ENCODE peak calls at places on chromosomes 2 and 18, in ten cellular contexts. One of them, this sample, is unnamed.

GRCh38 chr2:181876614-181877063 is 14.9 kb upstream of the ITPRID2 start:
- DNase-seq in left ventricle myocardium inferior: no peak
- DNase-seq in spleen: no peak
- DNase-seq in hepatocyte: peak; percentile 67
- DNase-seq in naive thymus-derived CD4-positive, alpha-beta T cell: no peak
- DNase-seq in GM23248: peak; percentile 75
- DNase-seq in adrenal gland: no peak
- DNase-seq in uterus: no peak
- DNase-seq in right lobe of liver: no peak
- DNase-seq in transverse colon: peak; percentile 62
- DNase-seq in this sample: no peak

GRCh38 chr2:240792658-240793312 is 27.2 kb downstream of the KIF1A start:
- DNase-seq in spleen: peak; percentile 54
- DNase-seq in adrenal gland: no peak
- DNase-seq in uterus: no peak
- DNase-seq in GM23248: no peak
- DNase-seq in left ventricle myocardium inferior: peak; percentile 6
- DNase-seq in transverse colon: no peak
- DNase-seq in naive thymus-derived CD4-positive, alpha-beta T cell: no peak
- DNase-seq in hepatocyte: no peak
- DNase-seq in right lobe of liver: peak; percentile 18
- DNase-seq in this sample: peak; percentile 43

GRCh38 chr2:98487806-98488189 is 43.1 kb downstream of the INPP4A start:
- DNase-seq in naive thymus-derived CD4-positive, alpha-beta T cell: no peak
- DNase-seq in left ventricle myocardium inferior: no peak
- DNase-seq in adrenal gland: no peak
- DNase-seq in uterus: no peak
- DNase-seq in GM23248: peak; percentile 28
- DNase-seq in right lobe of liver: no peak
- DNase-seq in hepatocyte: peak; percentile 28
- DNase-seq in spleen: peak; percentile 35
- DNase-seq in transverse colon: peak; percentile 56
- DNase-seq in this sample: no peak

GRCh38 chr2:237101118-237101979 is 15.7 kb downstream of the COPS8 start:
- DNase-seq in right lobe of liver: no peak
- DNase-seq in hepatocyte: no peak
- DNase-seq in transverse colon: no peak
- DNase-seq in naive thymus-derived CD4-positive, alpha-beta T cell: no peak
- DNase-seq in GM23248: no peak
- DNase-seq in left ventricle myocardium inferior: no peak
- DNase-seq in spleen: no peak
- DNase-seq in uterus: no peak
- DNase-seq in adrenal gland: no peak
- DNase-seq in this sample: no peak

GRCh38 chr2:15780234-15780633 is 160.1 kb upstream of the MYCN start:
- DNase-seq in uterus: no peak
- DNase-seq in left ventricle myocardium inferior: no peak
- DNase-seq in right lobe of liver: no peak
- DNase-seq in hepatocyte: no peak
- DNase-seq in adrenal gland: no peak
- DNase-seq in GM23248: no peak
- DNase-seq in spleen: no peak
- DNase-seq in naive thymus-derived CD4-positive, alpha-beta T cell: no peak
- DNase-seq in transverse colon: no peak
- DNase-seq in this sample: no peak

GRCh38 chr2:20430035-20430434 is 16.8 kb upstream of the RHOB start:
- DNase-seq in right lobe of liver: no peak
- DNase-seq in hepatocyte: no peak
- DNase-seq in left ventricle myocardium inferior: no peak
- DNase-seq in transverse colon: peak; percentile 4
- DNase-seq in spleen: no peak
- DNase-seq in GM23248: no peak
- DNase-seq in naive thymus-derived CD4-positive, alpha-beta T cell: no peak
- DNase-seq in uterus: no peak
- DNase-seq in adrenal gland: no peak
- DNase-seq in this sample: no peak

GRCh38 chr2:26818972-26819371 is 29.0 kb upstream of the DPYSL5 start:
- DNase-seq in GM23248: no peak
- DNase-seq in left ventricle myocardium inferior: no peak
- DNase-seq in right lobe of liver: no peak
- DNase-seq in transverse colon: no peak
- DNase-seq in uterus: no peak
- DNase-seq in naive thymus-derived CD4-positive, alpha-beta T cell: no peak
- DNase-seq in hepatocyte: no peak
- DNase-seq in spleen: no peak
- DNase-seq in adrenal gland: no peak
- DNase-seq in this sample: no peak

GRCh38 chr18:22505136-22505535 is 87.4 kb upstream of the CTAGE1 start:
- DNase-seq in GM23248: peak; percentile 53
- DNase-seq in adrenal gland: no peak
- DNase-seq in uterus: no peak
- DNase-seq in left ventricle myocardium inferior: no peak
- DNase-seq in right lobe of liver: no peak
- DNase-seq in hepatocyte: no peak
- DNase-seq in transverse colon: no peak
- DNase-seq in spleen: no peak
- DNase-seq in naive thymus-derived CD4-positive, alpha-beta T cell: no peak
- DNase-seq in this sample: no peak

GRCh38 chr2:113685471-113685870 is 58.4 kb downstream of the RABL2A start:
- DNase-seq in uterus: no peak
- DNase-seq in hepatocyte: no peak
- DNase-seq in GM23248: peak; percentile 21
- DNase-seq in adrenal gland: no peak
- DNase-seq in naive thymus-derived CD4-positive, alpha-beta T cell: no peak
- DNase-seq in transverse colon: no peak
- DNase-seq in left ventricle myocardium inferior: no peak
- DNase-seq in right lobe of liver: no peak
- DNase-seq in spleen: no peak
- DNase-seq in this sample: no peak

GRCh38 chr18:79567481-79568147 is 112.0 kb upstream of the CTDP1 start:
- DNase-seq in right lobe of liver: peak; percentile 32
- DNase-seq in GM23248: peak; percentile 92
- DNase-seq in spleen: peak; percentile 53
- DNase-seq in hepatocyte: peak; percentile 69
- DNase-seq in uterus: peak; percentile 59
- DNase-seq in adrenal gland: no peak
- DNase-seq in transverse colon: no peak
- DNase-seq in naive thymus-derived CD4-positive, alpha-beta T cell: no peak
- DNase-seq in left ventricle myocardium inferior: peak; percentile 71
- DNase-seq in this sample: peak; percentile 86

GRCh38 chr2:191171708-191172355 is 21.0 kb upstream of the STAT4 start:
- DNase-seq in GM23248: peak; percentile 97
- DNase-seq in transverse colon: no peak
- DNase-seq in naive thymus-derived CD4-positive, alpha-beta T cell: no peak
- DNase-seq in uterus: no peak
- DNase-seq in adrenal gland: peak; percentile 26
- DNase-seq in left ventricle myocardium inferior: no peak
- DNase-seq in hepatocyte: peak; percentile 26
- DNase-seq in spleen: no peak
- DNase-seq in right lobe of liver: no peak
- DNase-seq in this sample: no peak

GRCh38 chr18:14086459-14087231 is 45.6 kb downstream of the ZNF519 start:
- DNase-seq in GM23248: peak; percentile 72
- DNase-seq in uterus: no peak
- DNase-seq in adrenal gland: peak; percentile 36
- DNase-seq in transverse colon: no peak
- DNase-seq in right lobe of liver: no peak
- DNase-seq in spleen: no peak
- DNase-seq in hepatocyte: peak; percentile 66
- DNase-seq in naive thymus-derived CD4-positive, alpha-beta T cell: no peak
- DNase-seq in left ventricle myocardium inferior: no peak
- DNase-seq in this sample: no peak

GRCh38 chr18:79260510-79260909 is 135.2 kb upstream of the NFATC1 start:
- DNase-seq in right lobe of liver: no peak
- DNase-seq in naive thymus-derived CD4-positive, alpha-beta T cell: no peak
- DNase-seq in uterus: no peak
- DNase-seq in transverse colon: no peak
- DNase-seq in adrenal gland: no peak
- DNase-seq in hepatocyte: no peak
- DNase-seq in GM23248: no peak
- DNase-seq in left ventricle myocardium inferior: no peak
- DNase-seq in spleen: no peak
- DNase-seq in this sample: no peak

GRCh38 chr18:59453468-59453961 is 94.5 kb upstream of the LMAN1 start:
- DNase-seq in naive thymus-derived CD4-positive, alpha-beta T cell: no peak
- DNase-seq in hepatocyte: peak; percentile 16
- DNase-seq in transverse colon: no peak
- DNase-seq in adrenal gland: no peak
- DNase-seq in spleen: no peak
- DNase-seq in left ventricle myocardium inferior: no peak
- DNase-seq in right lobe of liver: no peak
- DNase-seq in GM23248: no peak
- DNase-seq in uterus: no peak
- DNase-seq in this sample: no peak

GRCh38 chr2:230068658-230069080 is at the start of gene SLC16A14:
- DNase-seq in left ventricle myocardium inferior: no peak
- DNase-seq in transverse colon: peak; percentile 49
- DNase-seq in uterus: peak; percentile 23
- DNase-seq in hepatocyte: peak; percentile 68
- DNase-seq in naive thymus-derived CD4-positive, alpha-beta T cell: peak; percentile 42
- DNase-seq in adrenal gland: peak; percentile 69
- DNase-seq in GM23248: peak; percentile 6
- DNase-seq in right lobe of liver: no peak
- DNase-seq in spleen: no peak
- DNase-seq in this sample: no peak

GRCh38 chr2:111071480-111072143 is 49.1 kb upstream of the BCL2L11 start:
- DNase-seq in spleen: no peak
- DNase-seq in transverse colon: no peak
- DNase-seq in adrenal gland: no peak
- DNase-seq in naive thymus-derived CD4-positive, alpha-beta T cell: no peak
- DNase-seq in uterus: no peak
- DNase-seq in right lobe of liver: no peak
- DNase-seq in GM23248: peak; percentile 59
- DNase-seq in left ventricle myocardium inferior: no peak
- DNase-seq in hepatocyte: no peak
- DNase-seq in this sample: no peak

GRCh38 chr2:234606906-234607305 is 110.0 kb upstream of the ARL4C start:
- DNase-seq in naive thymus-derived CD4-positive, alpha-beta T cell: no peak
- DNase-seq in uterus: no peak
- DNase-seq in adrenal gland: no peak
- DNase-seq in transverse colon: no peak
- DNase-seq in hepatocyte: no peak
- DNase-seq in spleen: no peak
- DNase-seq in left ventricle myocardium inferior: no peak
- DNase-seq in GM23248: no peak
- DNase-seq in right lobe of liver: no peak
- DNase-seq in this sample: no peak

GRCh38 chr2:23578964-23579671 is 194.1 kb downstream of the KLHL29 start:
- DNase-seq in left ventricle myocardium inferior: no peak
- DNase-seq in naive thymus-derived CD4-positive, alpha-beta T cell: no peak
- DNase-seq in uterus: no peak
- DNase-seq in right lobe of liver: no peak
- DNase-seq in hepatocyte: no peak
- DNase-seq in spleen: no peak
- DNase-seq in GM23248: no peak
- DNase-seq in transverse colon: no peak
- DNase-seq in adrenal gland: no peak
- DNase-seq in this sample: no peak

GRCh38 chr18:53660306-53660705 is 564.2 kb downstream of the MBD2 start:
- DNase-seq in spleen: no peak
- DNase-seq in uterus: no peak
- DNase-seq in right lobe of liver: no peak
- DNase-seq in transverse colon: no peak
- DNase-seq in hepatocyte: no peak
- DNase-seq in left ventricle myocardium inferior: no peak
- DNase-seq in naive thymus-derived CD4-positive, alpha-beta T cell: no peak
- DNase-seq in GM23248: no peak
- DNase-seq in adrenal gland: no peak
- DNase-seq in this sample: no peak

DNA sequence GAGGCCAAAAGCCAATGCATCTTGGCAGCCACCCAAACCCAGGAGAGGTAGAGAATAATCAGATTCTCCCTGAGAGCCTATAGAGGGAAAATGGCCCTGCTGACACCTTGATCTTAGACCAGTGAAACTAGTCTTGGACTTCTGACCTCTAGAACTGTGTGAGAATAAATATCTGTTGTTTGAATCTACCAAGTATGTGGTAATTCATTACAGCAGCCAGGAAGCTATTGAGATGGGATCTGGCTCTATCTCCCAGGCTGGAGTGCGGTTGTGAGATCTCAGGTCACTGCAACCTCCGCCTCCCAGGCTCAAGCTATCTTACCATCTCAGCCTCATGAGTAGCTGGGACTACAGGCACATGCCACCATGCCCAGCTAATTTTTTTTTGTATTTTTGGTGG is 567.2 kb downstream of the MBD2 start:
- DNase-seq in spleen: no peak
- DNase-seq in hepatocyte: no peak
- DNase-seq in adrenal gland: no peak
- DNase-seq in left ventricle myocardium inferior: no peak
- DNase-seq in right lobe of liver: no peak
- DNase-seq in naive thymus-derived CD4-positive, alpha-beta T cell: no peak
- DNase-seq in uterus: no peak
- DNase-seq in GM23248: no peak
- DNase-seq in transverse colon: no peak
- DNase-seq in this sample: no peak
- H3K4me1 ChIP-seq in spleen: no peaks in the 10 kb centered on the region
- H3K4me1 ChIP-seq in hepatocyte: no peaks in the 10 kb centered on the region
- H3K4me1 ChIP-seq in adrenal gland: no peaks in the 10 kb centered on the region
- H3K4me1 ChIP-seq in left ventricle myocardium inferior: no peaks in the 10 kb centered on the region
- H3K4me1 ChIP-seq in right lobe of liver: no peaks in the 10 kb centered on the region
- H3K4me1 ChIP-seq in naive thymus-derived CD4-positive, alpha-beta T cell: no peaks in the 10 kb centered on the region
- H3K4me1 ChIP-seq in uterus: no peaks in the 10 kb centered on the region
- H3K4me1 ChIP-seq in GM23248: no peaks in the 10 kb centered on the region
- H3K4me1 ChIP-seq in transverse colon: no peaks in the 10 kb centered on the region
- H3K4me1 ChIP-seq in this sample: no peaks in the 10 kb centered on the region

GRCh38 chr2:130373808-130374365 is 18.0 kb downstream of the PTPN18 start:
- DNase-seq in transverse colon: no peak
- DNase-seq in spleen: peak; percentile 78
- DNase-seq in right lobe of liver: no peak
- DNase-seq in naive thymus-derived CD4-positive, alpha-beta T cell: no peak
- DNase-seq in adrenal gland: no peak
- DNase-seq in GM23248: no peak
- DNase-seq in left ventricle myocardium inferior: no peak
- DNase-seq in uterus: no peak
- DNase-seq in hepatocyte: no peak
- DNase-seq in this sample: no peak
- H3K4me3 ChIP-seq in transverse colon: no peak overlapping the region
- H3K4me3 ChIP-seq in spleen: peak overlapping the region; percentile 100
- H3K4me3 ChIP-seq in right lobe of liver: no peak overlapping the region
- H3K4me3 ChIP-seq in naive thymus-derived CD4-positive, alpha-beta T cell: no peak overlapping the region
- H3K4me3 ChIP-seq in adrenal gland: peak overlapping the region; percentile 72
- H3K4me3 ChIP-seq in GM23248: peak overlapping the region; percentile 91
- H3K4me3 ChIP-seq in left ventricle myocardium inferior: peak overlapping the region; percentile 86
- H3K4me3 ChIP-seq in uterus: no peak overlapping the region
- H3K4me3 ChIP-seq in hepatocyte: no peak overlapping the region
- H3K4me3 ChIP-seq in this sample: no peak overlapping the region

GRCh38 chr2:171513719-171514160 is 8.5 kb upstream of the CYBRD1 start:
- DNase-seq in naive thymus-derived CD4-positive, alpha-beta T cell: no peak
- DNase-seq in right lobe of liver: no peak
- DNase-seq in hepatocyte: no peak
- DNase-seq in spleen: no peak
- DNase-seq in transverse colon: no peak
- DNase-seq in adrenal gland: no peak
- DNase-seq in uterus: no peak
- DNase-seq in GM23248: no peak
- DNase-seq in left ventricle myocardium inferior: no peak
- DNase-seq in this sample: no peak
- H3K27ac ChIP-seq in naive thymus-derived CD4-positive, alpha-beta T cell: no peak overlapping the region
- H3K27ac ChIP-seq in right lobe of liver: no peak overlapping the region
- H3K27ac ChIP-seq in hepatocyte: no peak overlapping the region
- H3K27ac ChIP-seq in spleen: no peak overlapping the region
- H3K27ac ChIP-seq in transverse colon: no peak overlapping the region
- H3K27ac ChIP-seq in adrenal gland: no peak overlapping the region
- H3K27ac ChIP-seq in uterus: no peak overlapping the region
- H3K27ac ChIP-seq in GM23248: no peak overlapping the region
- H3K27ac ChIP-seq in left ventricle myocardium inferior: no peak overlapping the region
- H3K27ac ChIP-seq in this sample: no peak overlapping the region

GRCh38 chr18:4242431-4243161 is 212.5 kb downstream of the DLGAP1 start:
- DNase-seq in adrenal gland: no peak
- DNase-seq in naive thymus-derived CD4-positive, alpha-beta T cell: no peak
- DNase-seq in transverse colon: no peak
- DNase-seq in uterus: no peak
- DNase-seq in left ventricle myocardium inferior: no peak
- DNase-seq in spleen: no peak
- DNase-seq in hepatocyte: no peak
- DNase-seq in GM23248: no peak
- DNase-seq in right lobe of liver: no peak
- DNase-seq in this sample: no peak
- H3K4me1 ChIP-seq in adrenal gland: no peaks in the 10 kb centered on the region
- H3K4me1 ChIP-seq in naive thymus-derived CD4-positive, alpha-beta T cell: no peaks in the 10 kb centered on the region
- H3K4me1 ChIP-seq in transverse colon: no peaks in the 10 kb centered on the region
- H3K4me1 ChIP-seq in uterus: no peaks in the 10 kb centered on the region
- H3K4me1 ChIP-seq in left ventricle myocardium inferior: no peaks in the 10 kb centered on the region
- H3K4me1 ChIP-seq in spleen: no peaks in the 10 kb centered on the region
- H3K4me1 ChIP-seq in hepatocyte: no peaks in the 10 kb centered on the region
- H3K4me1 ChIP-seq in GM23248: no peaks in the 10 kb centered on the region
- H3K4me1 ChIP-seq in right lobe of liver: no peaks in the 10 kb centered on the region
- H3K4me1 ChIP-seq in this sample: peaks cover 3% of the 10 kb centered on the region